ENCODE peak calls at places on chromosome 9, in five cellular contexts. One of them, this sample, is unnamed.

GRCh38 chr9:131994364-131995110 is 85.1 kb downstream of the MED27 start:
- DNase-seq in iris pigment epithelial cell: no peak
- DNase-seq in GM19239: no peak
- DNase-seq in NCI-H1417: no peak
- DNase-seq in right cardiac atrium: no peak
- DNase-seq in this sample: no peak

GRCh38 chr9:122121931-122122330 is 28.8 kb upstream of the TTLL11 start:
- DNase-seq in right cardiac atrium: no peak
- DNase-seq in GM19239: no peak
- DNase-seq in NCI-H1417: no peak
- DNase-seq in iris pigment epithelial cell: no peak
- DNase-seq in this sample: no peak

GRCh38 chr9:84045481-84046097 is 65.0 kb downstream of the RMI1 start:
- DNase-seq in GM19239: no peak
- DNase-seq in NCI-H1417: no peak
- DNase-seq in right cardiac atrium: no peak
- DNase-seq in iris pigment epithelial cell: no peak
- DNase-seq in this sample: no peak

GRCh38 chr9:89021154-89021803 is 30.0 kb downstream of the S1PR3 start:
- DNase-seq in right cardiac atrium: no peak
- DNase-seq in GM19239: no peak
- DNase-seq in iris pigment epithelial cell: peak
- DNase-seq in NCI-H1417: no peak
- DNase-seq in this sample: no peak

GRCh38 chr9:93020785-93021670 is 37.5 kb upstream of the SUSD3 start:
- DNase-seq in right cardiac atrium: no peak
- DNase-seq in NCI-H1417: no peak
- DNase-seq in iris pigment epithelial cell: no peak
- DNase-seq in GM19239: no peak
- DNase-seq in this sample: peak

GRCh38 chr9:137688725-137689124 is 69.9 kb downstream of the EHMT1 start:
- DNase-seq in NCI-H1417: no peak
- DNase-seq in right cardiac atrium: no peak
- DNase-seq in GM19239: no peak
- DNase-seq in iris pigment epithelial cell: no peak
- DNase-seq in this sample: no peak

GRCh38 chr9:21395778-21396717 is 10.8 kb upstream of the IFNA2 start:
- DNase-seq in NCI-H1417: peak
- DNase-seq in iris pigment epithelial cell: peak
- DNase-seq in right cardiac atrium: peak
- DNase-seq in GM19239: no peak
- DNase-seq in this sample: peak

GRCh38 chr9:35537898-35538297 is 48.0 kb downstream of the RUSC2 start:
- DNase-seq in NCI-H1417: no peak
- DNase-seq in GM19239: no peak
- DNase-seq in iris pigment epithelial cell: no peak
- DNase-seq in right cardiac atrium: peak
- DNase-seq in this sample: no peak

GRCh38 chr9:136002886-136003285 is 41.7 kb upstream of the UBAC1 start:
- DNase-seq in right cardiac atrium: peak
- DNase-seq in iris pigment epithelial cell: no peak
- DNase-seq in GM19239: no peak
- DNase-seq in NCI-H1417: no peak
- DNase-seq in this sample: no peak

GRCh38 chr9:79604921-79605562 is 33.3 kb downstream of the TLE4 start:
- DNase-seq in GM19239: no peak
- DNase-seq in right cardiac atrium: no peak
- DNase-seq in iris pigment epithelial cell: no peak
- DNase-seq in NCI-H1417: no peak
- DNase-seq in this sample: no peak

GRCh38 chr9:122923947-122924346 is 7.4 kb downstream of the ZBTB26 start:
- DNase-seq in NCI-H1417: no peak
- DNase-seq in GM19239: no peak
- DNase-seq in iris pigment epithelial cell: no peak
- DNase-seq in right cardiac atrium: no peak
- DNase-seq in this sample: no peak

GRCh38 chr9:89888677-89889076 is 283.9 kb downstream of the GADD45G start:
- DNase-seq in NCI-H1417: no peak
- DNase-seq in right cardiac atrium: no peak
- DNase-seq in GM19239: no peak
- DNase-seq in iris pigment epithelial cell: no peak
- DNase-seq in this sample: no peak

GRCh38 chr9:135474915-135475314 is 4.7 kb upstream of the PPP1R26 start:
- DNase-seq in iris pigment epithelial cell: peak
- DNase-seq in right cardiac atrium: no peak
- DNase-seq in GM19239: no peak
- DNase-seq in NCI-H1417: no peak
- DNase-seq in this sample: no peak

GRCh38 chr9:87442451-87442850 is 55.2 kb upstream of the DAPK1 start:
- DNase-seq in right cardiac atrium: no peak
- DNase-seq in GM19239: no peak
- DNase-seq in NCI-H1417: no peak
- DNase-seq in iris pigment epithelial cell: no peak
- DNase-seq in this sample: no peak

GRCh38 chr9:70205366-70206020 is 53.3 kb upstream of the SMC5 start:
- DNase-seq in iris pigment epithelial cell: peak
- DNase-seq in right cardiac atrium: no peak
- DNase-seq in GM19239: no peak
- DNase-seq in NCI-H1417: peak
- DNase-seq in this sample: no peak

GRCh38 chr9:32807217-32807616 is 23.9 kb downstream of the TMEM215 start:
- DNase-seq in NCI-H1417: no peak
- DNase-seq in iris pigment epithelial cell: no peak
- DNase-seq in GM19239: no peak
- DNase-seq in right cardiac atrium: no peak
- DNase-seq in this sample: no peak

GRCh38 chr9:92763721-92764380 is 782 bp downstream of the BICD2 start:
- DNase-seq in right cardiac atrium: peak
- DNase-seq in GM19239: peak
- DNase-seq in iris pigment epithelial cell: peak
- DNase-seq in NCI-H1417: peak
- DNase-seq in this sample: peak